ENCODE peak calls at places on chromosomes 13 and 19, in ten cellular contexts. One of them, this sample, is unnamed.

GRCh38 chr19:10113964-10114650 is 2.6 kb downstream of the P2RY11 start:
- DNase-seq in hypothalamus: no peak
- DNase-seq in midbrain: no peak
- DNase-seq in body of pancreas: no peak
- DNase-seq in DMS153: no peak
- DNase-seq in AG09319: no peak
- DNase-seq in keratinocyte: no peak
- DNase-seq in germinal center: no peak
- DNase-seq in activated CD4-positive, alpha-beta T cell treated with anti-CD3 and anti-CD28 coated beads, Interleukin-2, amount 10 ng/mL, durations not matched to agents 7 days and 5 days: no peak
- DNase-seq in activated naive CD4-positive, alpha-beta T cell treated with anti-CD3 and anti-CD28 coated beads, Interleukin-2, amount 50 U/mL, for 16 hours: no peak
- DNase-seq in this sample: no peak

GRCh38 chr19:403221-404036 is 5.5 kb downstream of the C2CD4C start:
- DNase-seq in germinal center: no peak
- DNase-seq in activated naive CD4-positive, alpha-beta T cell treated with anti-CD3 and anti-CD28 coated beads, Interleukin-2, amount 50 U/mL, for 16 hours: peak
- DNase-seq in DMS153: peak
- DNase-seq in activated CD4-positive, alpha-beta T cell treated with anti-CD3 and anti-CD28 coated beads, Interleukin-2, amount 10 ng/mL, durations not matched to agents 7 days and 5 days: no peak
- DNase-seq in midbrain: no peak
- DNase-seq in body of pancreas: no peak
- DNase-seq in keratinocyte: no peak
- DNase-seq in AG09319: no peak
- DNase-seq in hypothalamus: no peak
- DNase-seq in this sample: peak

GRCh38 chr13:27125357-27126282 is 46.0 kb downstream of the USP12 start:
- DNase-seq in midbrain: no peak
- DNase-seq in activated CD4-positive, alpha-beta T cell treated with anti-CD3 and anti-CD28 coated beads, Interleukin-2, amount 10 ng/mL, durations not matched to agents 7 days and 5 days: no peak
- DNase-seq in hypothalamus: no peak
- DNase-seq in keratinocyte: peak
- DNase-seq in germinal center: no peak
- DNase-seq in body of pancreas: no peak
- DNase-seq in AG09319: no peak
- DNase-seq in activated naive CD4-positive, alpha-beta T cell treated with anti-CD3 and anti-CD28 coated beads, Interleukin-2, amount 50 U/mL, for 16 hours: no peak
- DNase-seq in DMS153: peak
- DNase-seq in this sample: no peak

GRCh38 chr13:107462501-107462900 is 752.8 kb downstream of the LIG4 start:
- DNase-seq in germinal center: no peak
- DNase-seq in keratinocyte: no peak
- DNase-seq in hypothalamus: no peak
- DNase-seq in body of pancreas: no peak
- DNase-seq in midbrain: no peak
- DNase-seq in activated CD4-positive, alpha-beta T cell treated with anti-CD3 and anti-CD28 coated beads, Interleukin-2, amount 10 ng/mL, durations not matched to agents 7 days and 5 days: no peak
- DNase-seq in DMS153: no peak
- DNase-seq in activated naive CD4-positive, alpha-beta T cell treated with anti-CD3 and anti-CD28 coated beads, Interleukin-2, amount 50 U/mL, for 16 hours: no peak
- DNase-seq in AG09319: no peak
- DNase-seq in this sample: no peak

GRCh38 chr13:64579331-64579730 is 2650.8 kb downstream of the PCDH9 start:
- DNase-seq in AG09319: no peak
- DNase-seq in hypothalamus: no peak
- DNase-seq in germinal center: no peak
- DNase-seq in body of pancreas: no peak
- DNase-seq in DMS153: no peak
- DNase-seq in activated CD4-positive, alpha-beta T cell treated with anti-CD3 and anti-CD28 coated beads, Interleukin-2, amount 10 ng/mL, durations not matched to agents 7 days and 5 days: no peak
- DNase-seq in midbrain: no peak
- DNase-seq in activated naive CD4-positive, alpha-beta T cell treated with anti-CD3 and anti-CD28 coated beads, Interleukin-2, amount 50 U/mL, for 16 hours: no peak
- DNase-seq in keratinocyte: no peak
- DNase-seq in this sample: no peak

GRCh38 chr13:99803141-99803540 is 168.4 kb downstream of the ZIC5 start:
- DNase-seq in AG09319: no peak
- DNase-seq in hypothalamus: peak
- DNase-seq in activated naive CD4-positive, alpha-beta T cell treated with anti-CD3 and anti-CD28 coated beads, Interleukin-2, amount 50 U/mL, for 16 hours: no peak
- DNase-seq in keratinocyte: no peak
- DNase-seq in body of pancreas: no peak
- DNase-seq in activated CD4-positive, alpha-beta T cell treated with anti-CD3 and anti-CD28 coated beads, Interleukin-2, amount 10 ng/mL, durations not matched to agents 7 days and 5 days: no peak
- DNase-seq in DMS153: no peak
- DNase-seq in germinal center: no peak
- DNase-seq in midbrain: peak
- DNase-seq in this sample: no peak

GRCh38 chr13:24107955-24108614 is 52.4 kb upstream of the SPATA13 start:
- DNase-seq in activated CD4-positive, alpha-beta T cell treated with anti-CD3 and anti-CD28 coated beads, Interleukin-2, amount 10 ng/mL, durations not matched to agents 7 days and 5 days: no peak
- DNase-seq in midbrain: no peak
- DNase-seq in hypothalamus: no peak
- DNase-seq in germinal center: no peak
- DNase-seq in activated naive CD4-positive, alpha-beta T cell treated with anti-CD3 and anti-CD28 coated beads, Interleukin-2, amount 50 U/mL, for 16 hours: no peak
- DNase-seq in DMS153: no peak
- DNase-seq in keratinocyte: no peak
- DNase-seq in body of pancreas: no peak
- DNase-seq in AG09319: no peak
- DNase-seq in this sample: no peak

GRCh38 chr19:7916137-7916907 is 1.7 kb downstream of the TGFBR3L start:
- DNase-seq in activated CD4-positive, alpha-beta T cell treated with anti-CD3 and anti-CD28 coated beads, Interleukin-2, amount 10 ng/mL, durations not matched to agents 7 days and 5 days: peak
- DNase-seq in germinal center: peak
- DNase-seq in keratinocyte: no peak
- DNase-seq in hypothalamus: no peak
- DNase-seq in activated naive CD4-positive, alpha-beta T cell treated with anti-CD3 and anti-CD28 coated beads, Interleukin-2, amount 50 U/mL, for 16 hours: peak
- DNase-seq in body of pancreas: no peak
- DNase-seq in AG09319: no peak
- DNase-seq in midbrain: no peak
- DNase-seq in DMS153: no peak
- DNase-seq in this sample: no peak

GRCh38 chr13:112177889-112178288 is 110.9 kb downstream of the SOX1 start:
- DNase-seq in hypothalamus: no peak
- DNase-seq in germinal center: no peak
- DNase-seq in activated CD4-positive, alpha-beta T cell treated with anti-CD3 and anti-CD28 coated beads, Interleukin-2, amount 10 ng/mL, durations not matched to agents 7 days and 5 days: no peak
- DNase-seq in AG09319: no peak
- DNase-seq in activated naive CD4-positive, alpha-beta T cell treated with anti-CD3 and anti-CD28 coated beads, Interleukin-2, amount 50 U/mL, for 16 hours: no peak
- DNase-seq in body of pancreas: no peak
- DNase-seq in keratinocyte: no peak
- DNase-seq in midbrain: no peak
- DNase-seq in DMS153: no peak
- DNase-seq in this sample: no peak

GRCh38 chr19:19280561-19280960 is 7.5 kb upstream of the TM6SF2 start:
- DNase-seq in body of pancreas: no peak
- DNase-seq in AG09319: peak
- DNase-seq in germinal center: no peak
- DNase-seq in DMS153: no peak
- DNase-seq in activated naive CD4-positive, alpha-beta T cell treated with anti-CD3 and anti-CD28 coated beads, Interleukin-2, amount 50 U/mL, for 16 hours: no peak
- DNase-seq in hypothalamus: peak
- DNase-seq in midbrain: peak
- DNase-seq in activated CD4-positive, alpha-beta T cell treated with anti-CD3 and anti-CD28 coated beads, Interleukin-2, amount 10 ng/mL, durations not matched to agents 7 days and 5 days: no peak
- DNase-seq in keratinocyte: no peak
- DNase-seq in this sample: no peak

GRCh38 chr13:66492479-66492878 is 737.7 kb downstream of the PCDH9 start:
- DNase-seq in hypothalamus: no peak
- DNase-seq in activated naive CD4-positive, alpha-beta T cell treated with anti-CD3 and anti-CD28 coated beads, Interleukin-2, amount 50 U/mL, for 16 hours: no peak
- DNase-seq in keratinocyte: no peak
- DNase-seq in AG09319: no peak
- DNase-seq in germinal center: no peak
- DNase-seq in activated CD4-positive, alpha-beta T cell treated with anti-CD3 and anti-CD28 coated beads, Interleukin-2, amount 10 ng/mL, durations not matched to agents 7 days and 5 days: no peak
- DNase-seq in DMS153: peak
- DNase-seq in body of pancreas: no peak
- DNase-seq in midbrain: no peak
- DNase-seq in this sample: peak

GRCh38 chr19:49014123-49014869 is 2.6 kb downstream of the LHB start:
- DNase-seq in body of pancreas: no peak
- DNase-seq in AG09319: no peak
- DNase-seq in DMS153: no peak
- DNase-seq in hypothalamus: no peak
- DNase-seq in activated naive CD4-positive, alpha-beta T cell treated with anti-CD3 and anti-CD28 coated beads, Interleukin-2, amount 50 U/mL, for 16 hours: no peak
- DNase-seq in activated CD4-positive, alpha-beta T cell treated with anti-CD3 and anti-CD28 coated beads, Interleukin-2, amount 10 ng/mL, durations not matched to agents 7 days and 5 days: no peak
- DNase-seq in keratinocyte: no peak
- DNase-seq in midbrain: no peak
- DNase-seq in germinal center: no peak
- DNase-seq in this sample: peak

GRCh38 chr13:27775943-27776342 is 16.3 kb upstream of the GSX1 start:
- DNase-seq in AG09319: no peak
- DNase-seq in activated CD4-positive, alpha-beta T cell treated with anti-CD3 and anti-CD28 coated beads, Interleukin-2, amount 10 ng/mL, durations not matched to agents 7 days and 5 days: no peak
- DNase-seq in body of pancreas: no peak
- DNase-seq in activated naive CD4-positive, alpha-beta T cell treated with anti-CD3 and anti-CD28 coated beads, Interleukin-2, amount 50 U/mL, for 16 hours: no peak
- DNase-seq in hypothalamus: no peak
- DNase-seq in DMS153: no peak
- DNase-seq in keratinocyte: no peak
- DNase-seq in germinal center: no peak
- DNase-seq in midbrain: no peak
- DNase-seq in this sample: no peak

GRCh38 chr13:99406799-99407201 is 94.5 kb upstream of the TM9SF2 start:
- DNase-seq in body of pancreas: no peak
- DNase-seq in activated CD4-positive, alpha-beta T cell treated with anti-CD3 and anti-CD28 coated beads, Interleukin-2, amount 10 ng/mL, durations not matched to agents 7 days and 5 days: no peak
- DNase-seq in activated naive CD4-positive, alpha-beta T cell treated with anti-CD3 and anti-CD28 coated beads, Interleukin-2, amount 50 U/mL, for 16 hours: no peak
- DNase-seq in germinal center: no peak
- DNase-seq in midbrain: peak
- DNase-seq in keratinocyte: no peak
- DNase-seq in AG09319: no peak
- DNase-seq in hypothalamus: no peak
- DNase-seq in DMS153: no peak
- DNase-seq in this sample: no peak

GRCh38 chr13:95099541-95099940 is 201.7 kb downstream of the ABCC4 start:
- DNase-seq in activated CD4-positive, alpha-beta T cell treated with anti-CD3 and anti-CD28 coated beads, Interleukin-2, amount 10 ng/mL, durations not matched to agents 7 days and 5 days: no peak
- DNase-seq in DMS153: no peak
- DNase-seq in midbrain: no peak
- DNase-seq in activated naive CD4-positive, alpha-beta T cell treated with anti-CD3 and anti-CD28 coated beads, Interleukin-2, amount 50 U/mL, for 16 hours: no peak
- DNase-seq in body of pancreas: no peak
- DNase-seq in hypothalamus: no peak
- DNase-seq in germinal center: no peak
- DNase-seq in AG09319: no peak
- DNase-seq in keratinocyte: no peak
- DNase-seq in this sample: no peak

GRCh38 chr13:75495938-75496337 is 14.0 kb upstream of the TBC1D4 start:
- DNase-seq in midbrain: no peak
- DNase-seq in DMS153: no peak
- DNase-seq in activated CD4-positive, alpha-beta T cell treated with anti-CD3 and anti-CD28 coated beads, Interleukin-2, amount 10 ng/mL, durations not matched to agents 7 days and 5 days: no peak
- DNase-seq in keratinocyte: no peak
- DNase-seq in body of pancreas: no peak
- DNase-seq in hypothalamus: no peak
- DNase-seq in germinal center: no peak
- DNase-seq in AG09319: peak
- DNase-seq in activated naive CD4-positive, alpha-beta T cell treated with anti-CD3 and anti-CD28 coated beads, Interleukin-2, amount 50 U/mL, for 16 hours: no peak
- DNase-seq in this sample: no peak

GRCh38 chr13:106326751-106327150 is 208.7 kb downstream of the EFNB2 start:
- DNase-seq in keratinocyte: no peak
- DNase-seq in activated CD4-positive, alpha-beta T cell treated with anti-CD3 and anti-CD28 coated beads, Interleukin-2, amount 10 ng/mL, durations not matched to agents 7 days and 5 days: no peak
- DNase-seq in hypothalamus: no peak
- DNase-seq in body of pancreas: no peak
- DNase-seq in DMS153: no peak
- DNase-seq in AG09319: no peak
- DNase-seq in germinal center: no peak
- DNase-seq in midbrain: no peak
- DNase-seq in activated naive CD4-positive, alpha-beta T cell treated with anti-CD3 and anti-CD28 coated beads, Interleukin-2, amount 50 U/mL, for 16 hours: no peak
- DNase-seq in this sample: no peak

GRCh38 chr13:33441015-33441414 is 155.5 kb upstream of the STARD13 start:
- DNase-seq in AG09319: no peak
- DNase-seq in hypothalamus: no peak
- DNase-seq in activated CD4-positive, alpha-beta T cell treated with anti-CD3 and anti-CD28 coated beads, Interleukin-2, amount 10 ng/mL, durations not matched to agents 7 days and 5 days: no peak
- DNase-seq in DMS153: peak
- DNase-seq in body of pancreas: peak
- DNase-seq in midbrain: no peak
- DNase-seq in keratinocyte: no peak
- DNase-seq in germinal center: no peak
- DNase-seq in activated naive CD4-positive, alpha-beta T cell treated with anti-CD3 and anti-CD28 coated beads, Interleukin-2, amount 50 U/mL, for 16 hours: no peak
- DNase-seq in this sample: no peak

GRCh38 chr13:76878043-76878442 is 8.2 kb downstream of the KCTD12 start:
- DNase-seq in germinal center: no peak
- DNase-seq in activated naive CD4-positive, alpha-beta T cell treated with anti-CD3 and anti-CD28 coated beads, Interleukin-2, amount 50 U/mL, for 16 hours: no peak
- DNase-seq in AG09319: no peak
- DNase-seq in activated CD4-positive, alpha-beta T cell treated with anti-CD3 and anti-CD28 coated beads, Interleukin-2, amount 10 ng/mL, durations not matched to agents 7 days and 5 days: no peak
- DNase-seq in keratinocyte: no peak
- DNase-seq in DMS153: no peak
- DNase-seq in body of pancreas: no peak
- DNase-seq in midbrain: no peak
- DNase-seq in hypothalamus: no peak
- DNase-seq in this sample: no peak

GRCh38 chr13:113550453-113550852 is 34.1 kb upstream of the TFDP1 start:
- DNase-seq in keratinocyte: no peak
- DNase-seq in activated naive CD4-positive, alpha-beta T cell treated with anti-CD3 and anti-CD28 coated beads, Interleukin-2, amount 50 U/mL, for 16 hours: no peak
- DNase-seq in body of pancreas: peak
- DNase-seq in DMS153: peak
- DNase-seq in activated CD4-positive, alpha-beta T cell treated with anti-CD3 and anti-CD28 coated beads, Interleukin-2, amount 10 ng/mL, durations not matched to agents 7 days and 5 days: peak
- DNase-seq in hypothalamus: no peak
- DNase-seq in germinal center: no peak
- DNase-seq in AG09319: no peak
- DNase-seq in midbrain: no peak
- DNase-seq in this sample: no peak

GRCh38 chr13:46629811-46630413 is 76.9 kb downstream of the LRCH1 start:
- DNase-seq in AG09319: no peak
- DNase-seq in midbrain: no peak
- DNase-seq in body of pancreas: no peak
- DNase-seq in activated CD4-positive, alpha-beta T cell treated with anti-CD3 and anti-CD28 coated beads, Interleukin-2, amount 10 ng/mL, durations not matched to agents 7 days and 5 days: no peak
- DNase-seq in germinal center: no peak
- DNase-seq in DMS153: no peak
- DNase-seq in keratinocyte: no peak
- DNase-seq in hypothalamus: no peak
- DNase-seq in activated naive CD4-positive, alpha-beta T cell treated with anti-CD3 and anti-CD28 coated beads, Interleukin-2, amount 50 U/mL, for 16 hours: no peak
- DNase-seq in this sample: no peak

GRCh38 chr13:111043575-111043982 is 71.5 kb upstream of the ARHGEF7 start:
- DNase-seq in keratinocyte: no peak
- DNase-seq in midbrain: no peak
- DNase-seq in DMS153: no peak
- DNase-seq in germinal center: no peak
- DNase-seq in AG09319: no peak
- DNase-seq in activated CD4-positive, alpha-beta T cell treated with anti-CD3 and anti-CD28 coated beads, Interleukin-2, amount 10 ng/mL, durations not matched to agents 7 days and 5 days: no peak
- DNase-seq in body of pancreas: no peak
- DNase-seq in activated naive CD4-positive, alpha-beta T cell treated with anti-CD3 and anti-CD28 coated beads, Interleukin-2, amount 50 U/mL, for 16 hours: no peak
- DNase-seq in hypothalamus: no peak
- DNase-seq in this sample: no peak

GRCh38 chr13:50069255-50069654 is 54.0 kb downstream of the KCNRG start:
- DNase-seq in keratinocyte: no peak
- DNase-seq in activated naive CD4-positive, alpha-beta T cell treated with anti-CD3 and anti-CD28 coated beads, Interleukin-2, amount 50 U/mL, for 16 hours: no peak
- DNase-seq in body of pancreas: no peak
- DNase-seq in germinal center: no peak
- DNase-seq in DMS153: no peak
- DNase-seq in hypothalamus: no peak
- DNase-seq in AG09319: no peak
- DNase-seq in midbrain: no peak
- DNase-seq in activated CD4-positive, alpha-beta T cell treated with anti-CD3 and anti-CD28 coated beads, Interleukin-2, amount 10 ng/mL, durations not matched to agents 7 days and 5 days: no peak
- DNase-seq in this sample: no peak

GRCh38 chr19:35037716-35038622 is 3.6 kb upstream of the HPN start:
- DNase-seq in AG09319: no peak
- DNase-seq in activated naive CD4-positive, alpha-beta T cell treated with anti-CD3 and anti-CD28 coated beads, Interleukin-2, amount 50 U/mL, for 16 hours: no peak
- DNase-seq in keratinocyte: no peak
- DNase-seq in body of pancreas: no peak
- DNase-seq in midbrain: peak
- DNase-seq in activated CD4-positive, alpha-beta T cell treated with anti-CD3 and anti-CD28 coated beads, Interleukin-2, amount 10 ng/mL, durations not matched to agents 7 days and 5 days: no peak
- DNase-seq in germinal center: peak
- DNase-seq in hypothalamus: peak
- DNase-seq in DMS153: no peak
- DNase-seq in this sample: no peak

GRCh38 chr19:51333836-51334460 is 8.0 kb downstream of the VSIG10L start:
- DNase-seq in midbrain: no peak
- DNase-seq in activated CD4-positive, alpha-beta T cell treated with anti-CD3 and anti-CD28 coated beads, Interleukin-2, amount 10 ng/mL, durations not matched to agents 7 days and 5 days: no peak
- DNase-seq in germinal center: no peak
- DNase-seq in DMS153: no peak
- DNase-seq in hypothalamus: no peak
- DNase-seq in AG09319: no peak
- DNase-seq in keratinocyte: no peak
- DNase-seq in body of pancreas: no peak
- DNase-seq in activated naive CD4-positive, alpha-beta T cell treated with anti-CD3 and anti-CD28 coated beads, Interleukin-2, amount 50 U/mL, for 16 hours: no peak
- DNase-seq in this sample: peak

GRCh38 chr13:20128459-20128927 is 32.4 kb downstream of the GJA3 start:
- DNase-seq in DMS153: no peak
- DNase-seq in midbrain: no peak
- DNase-seq in germinal center: no peak
- DNase-seq in activated naive CD4-positive, alpha-beta T cell treated with anti-CD3 and anti-CD28 coated beads, Interleukin-2, amount 50 U/mL, for 16 hours: no peak
- DNase-seq in hypothalamus: no peak
- DNase-seq in keratinocyte: no peak
- DNase-seq in AG09319: no peak
- DNase-seq in activated CD4-positive, alpha-beta T cell treated with anti-CD3 and anti-CD28 coated beads, Interleukin-2, amount 10 ng/mL, durations not matched to agents 7 days and 5 days: no peak
- DNase-seq in body of pancreas: peak
- DNase-seq in this sample: no peak

GRCh38 chr13:47437411-47437810 is 540.6 kb upstream of the HTR2A start:
- DNase-seq in keratinocyte: no peak
- DNase-seq in midbrain: no peak
- DNase-seq in germinal center: no peak
- DNase-seq in hypothalamus: no peak
- DNase-seq in activated CD4-positive, alpha-beta T cell treated with anti-CD3 and anti-CD28 coated beads, Interleukin-2, amount 10 ng/mL, durations not matched to agents 7 days and 5 days: no peak
- DNase-seq in DMS153: no peak
- DNase-seq in activated naive CD4-positive, alpha-beta T cell treated with anti-CD3 and anti-CD28 coated beads, Interleukin-2, amount 50 U/mL, for 16 hours: no peak
- DNase-seq in body of pancreas: no peak
- DNase-seq in AG09319: no peak
- DNase-seq in this sample: no peak

GRCh38 chr13:20125129-20125782 is 35.6 kb downstream of the GJA3 start:
- DNase-seq in hypothalamus: no peak
- DNase-seq in activated naive CD4-positive, alpha-beta T cell treated with anti-CD3 and anti-CD28 coated beads, Interleukin-2, amount 50 U/mL, for 16 hours: no peak
- DNase-seq in body of pancreas: no peak
- DNase-seq in activated CD4-positive, alpha-beta T cell treated with anti-CD3 and anti-CD28 coated beads, Interleukin-2, amount 10 ng/mL, durations not matched to agents 7 days and 5 days: no peak
- DNase-seq in AG09319: no peak
- DNase-seq in DMS153: no peak
- DNase-seq in germinal center: no peak
- DNase-seq in midbrain: peak
- DNase-seq in keratinocyte: no peak
- DNase-seq in this sample: no peak